ENCODE peak calls at places on chromosomes 16 and 17, in ten cellular contexts. One of them, this sample, is unnamed.

GRCh38 chr17:45320931-45321461 is 4.2 kb upstream of the MAP3K14 start:
- DNase-seq in activated CD4-positive, alpha-beta T cell treated with anti-CD3 and anti-CD28 coated beads, Interleukin-2, amount 50 U/mL, for 4 hours: no peak
- DNase-seq in stimulated activated CD4-positive, alpha-beta T cell treated with anti-CD3 and anti-CD28 coated beads, Interleukin-15, amount 100 ng/mL, for 24 hours: no peak
- DNase-seq in Peyer's patch: no peak
- DNase-seq in T-helper 1 cell: peak
- DNase-seq in Right ventricle myocardium inferior: no peak
- DNase-seq in stimulated activated naive CD4-positive, alpha-beta T cell: no peak
- DNase-seq in CD8-positive, alpha-beta T cell: no peak
- DNase-seq in dorsolateral prefrontal cortex: no peak
- DNase-seq in CD4-positive, alpha-beta T cell: no peak
- DNase-seq in this sample: no peak

GRCh38 chr17:66301864-66302741 is at the start of gene PRKCA:
- DNase-seq in activated CD4-positive, alpha-beta T cell treated with anti-CD3 and anti-CD28 coated beads, Interleukin-2, amount 50 U/mL, for 4 hours: peak
- DNase-seq in stimulated activated CD4-positive, alpha-beta T cell treated with anti-CD3 and anti-CD28 coated beads, Interleukin-15, amount 100 ng/mL, for 24 hours: peak
- DNase-seq in Peyer's patch: peak
- DNase-seq in T-helper 1 cell: peak
- DNase-seq in Right ventricle myocardium inferior: peak
- DNase-seq in stimulated activated naive CD4-positive, alpha-beta T cell: peak
- DNase-seq in CD8-positive, alpha-beta T cell: peak
- DNase-seq in dorsolateral prefrontal cortex: peak
- DNase-seq in CD4-positive, alpha-beta T cell: peak
- DNase-seq in this sample: peak

GRCh38 chr17:33012522-33013033 is 20.9 kb downstream of the SPACA3 start:
- DNase-seq in activated CD4-positive, alpha-beta T cell treated with anti-CD3 and anti-CD28 coated beads, Interleukin-2, amount 50 U/mL, for 4 hours: no peak
- DNase-seq in stimulated activated CD4-positive, alpha-beta T cell treated with anti-CD3 and anti-CD28 coated beads, Interleukin-15, amount 100 ng/mL, for 24 hours: no peak
- DNase-seq in Peyer's patch: peak
- DNase-seq in T-helper 1 cell: no peak
- DNase-seq in Right ventricle myocardium inferior: no peak
- DNase-seq in stimulated activated naive CD4-positive, alpha-beta T cell: no peak
- DNase-seq in CD8-positive, alpha-beta T cell: no peak
- DNase-seq in dorsolateral prefrontal cortex: no peak
- DNase-seq in CD4-positive, alpha-beta T cell: no peak
- DNase-seq in this sample: no peak

GRCh38 chr16:85056211-85056748 is 28.7 kb downstream of the KIAA0513 start:
- DNase-seq in activated CD4-positive, alpha-beta T cell treated with anti-CD3 and anti-CD28 coated beads, Interleukin-2, amount 50 U/mL, for 4 hours: no peak
- DNase-seq in stimulated activated CD4-positive, alpha-beta T cell treated with anti-CD3 and anti-CD28 coated beads, Interleukin-15, amount 100 ng/mL, for 24 hours: peak
- DNase-seq in Peyer's patch: peak
- DNase-seq in T-helper 1 cell: no peak
- DNase-seq in Right ventricle myocardium inferior: no peak
- DNase-seq in stimulated activated naive CD4-positive, alpha-beta T cell: no peak
- DNase-seq in CD8-positive, alpha-beta T cell: no peak
- DNase-seq in dorsolateral prefrontal cortex: no peak
- DNase-seq in CD4-positive, alpha-beta T cell: no peak
- DNase-seq in this sample: no peak

GRCh38 chr17:57494446-57494845 is 238.1 kb downstream of the MSI2 start:
- DNase-seq in activated CD4-positive, alpha-beta T cell treated with anti-CD3 and anti-CD28 coated beads, Interleukin-2, amount 50 U/mL, for 4 hours: no peak
- DNase-seq in stimulated activated CD4-positive, alpha-beta T cell treated with anti-CD3 and anti-CD28 coated beads, Interleukin-15, amount 100 ng/mL, for 24 hours: no peak
- DNase-seq in Peyer's patch: no peak
- DNase-seq in T-helper 1 cell: no peak
- DNase-seq in Right ventricle myocardium inferior: no peak
- DNase-seq in stimulated activated naive CD4-positive, alpha-beta T cell: no peak
- DNase-seq in CD8-positive, alpha-beta T cell: no peak
- DNase-seq in dorsolateral prefrontal cortex: no peak
- DNase-seq in CD4-positive, alpha-beta T cell: no peak
- DNase-seq in this sample: no peak

GRCh38 chr16:67013823-67014640 is 14.9 kb upstream of the CBFB start:
- DNase-seq in activated CD4-positive, alpha-beta T cell treated with anti-CD3 and anti-CD28 coated beads, Interleukin-2, amount 50 U/mL, for 4 hours: peak
- DNase-seq in stimulated activated CD4-positive, alpha-beta T cell treated with anti-CD3 and anti-CD28 coated beads, Interleukin-15, amount 100 ng/mL, for 24 hours: peak
- DNase-seq in Peyer's patch: peak
- DNase-seq in T-helper 1 cell: peak
- DNase-seq in Right ventricle myocardium inferior: peak
- DNase-seq in stimulated activated naive CD4-positive, alpha-beta T cell: peak
- DNase-seq in CD8-positive, alpha-beta T cell: peak
- DNase-seq in dorsolateral prefrontal cortex: peak
- DNase-seq in CD4-positive, alpha-beta T cell: peak
- DNase-seq in this sample: peak

GRCh38 chr16:89044394-89045180 is 49.1 kb upstream of the ACSF3 start:
- DNase-seq in activated CD4-positive, alpha-beta T cell treated with anti-CD3 and anti-CD28 coated beads, Interleukin-2, amount 50 U/mL, for 4 hours: no peak
- DNase-seq in stimulated activated CD4-positive, alpha-beta T cell treated with anti-CD3 and anti-CD28 coated beads, Interleukin-15, amount 100 ng/mL, for 24 hours: no peak
- DNase-seq in Peyer's patch: no peak
- DNase-seq in T-helper 1 cell: no peak
- DNase-seq in Right ventricle myocardium inferior: peak
- DNase-seq in stimulated activated naive CD4-positive, alpha-beta T cell: no peak
- DNase-seq in CD8-positive, alpha-beta T cell: no peak
- DNase-seq in dorsolateral prefrontal cortex: no peak
- DNase-seq in CD4-positive, alpha-beta T cell: peak
- DNase-seq in this sample: no peak

GRCh38 chr17:83055911-83056582 is 23.4 kb upstream of the METRNL start:
- DNase-seq in activated CD4-positive, alpha-beta T cell treated with anti-CD3 and anti-CD28 coated beads, Interleukin-2, amount 50 U/mL, for 4 hours: no peak
- DNase-seq in stimulated activated CD4-positive, alpha-beta T cell treated with anti-CD3 and anti-CD28 coated beads, Interleukin-15, amount 100 ng/mL, for 24 hours: no peak
- DNase-seq in Peyer's patch: peak
- DNase-seq in T-helper 1 cell: no peak
- DNase-seq in Right ventricle myocardium inferior: no peak
- DNase-seq in stimulated activated naive CD4-positive, alpha-beta T cell: no peak
- DNase-seq in CD8-positive, alpha-beta T cell: no peak
- DNase-seq in dorsolateral prefrontal cortex: no peak
- DNase-seq in CD4-positive, alpha-beta T cell: no peak
- DNase-seq in this sample: no peak

GRCh38 chr17:72466199-72466598 is 345.4 kb downstream of the SOX9 start:
- DNase-seq in activated CD4-positive, alpha-beta T cell treated with anti-CD3 and anti-CD28 coated beads, Interleukin-2, amount 50 U/mL, for 4 hours: no peak
- DNase-seq in stimulated activated CD4-positive, alpha-beta T cell treated with anti-CD3 and anti-CD28 coated beads, Interleukin-15, amount 100 ng/mL, for 24 hours: no peak
- DNase-seq in Peyer's patch: peak
- DNase-seq in T-helper 1 cell: no peak
- DNase-seq in Right ventricle myocardium inferior: no peak
- DNase-seq in stimulated activated naive CD4-positive, alpha-beta T cell: no peak
- DNase-seq in CD8-positive, alpha-beta T cell: no peak
- DNase-seq in dorsolateral prefrontal cortex: no peak
- DNase-seq in CD4-positive, alpha-beta T cell: no peak
- DNase-seq in this sample: no peak

GRCh38 chr17:2400474-2400866 is 390 bp downstream of the MNT start:
- DNase-seq in activated CD4-positive, alpha-beta T cell treated with anti-CD3 and anti-CD28 coated beads, Interleukin-2, amount 50 U/mL, for 4 hours: peak
- DNase-seq in stimulated activated CD4-positive, alpha-beta T cell treated with anti-CD3 and anti-CD28 coated beads, Interleukin-15, amount 100 ng/mL, for 24 hours: peak
- DNase-seq in Peyer's patch: peak
- DNase-seq in T-helper 1 cell: peak
- DNase-seq in Right ventricle myocardium inferior: no peak
- DNase-seq in stimulated activated naive CD4-positive, alpha-beta T cell: peak
- DNase-seq in CD8-positive, alpha-beta T cell: peak
- DNase-seq in dorsolateral prefrontal cortex: no peak
- DNase-seq in CD4-positive, alpha-beta T cell: peak
- DNase-seq in this sample: peak

GRCh38 chr17:70552230-70552981 is 383.1 kb downstream of the KCNJ2 start:
- DNase-seq in activated CD4-positive, alpha-beta T cell treated with anti-CD3 and anti-CD28 coated beads, Interleukin-2, amount 50 U/mL, for 4 hours: no peak
- DNase-seq in stimulated activated CD4-positive, alpha-beta T cell treated with anti-CD3 and anti-CD28 coated beads, Interleukin-15, amount 100 ng/mL, for 24 hours: no peak
- DNase-seq in Peyer's patch: no peak
- DNase-seq in T-helper 1 cell: peak
- DNase-seq in Right ventricle myocardium inferior: no peak
- DNase-seq in stimulated activated naive CD4-positive, alpha-beta T cell: no peak
- DNase-seq in CD8-positive, alpha-beta T cell: no peak
- DNase-seq in dorsolateral prefrontal cortex: no peak
- DNase-seq in CD4-positive, alpha-beta T cell: no peak
- DNase-seq in this sample: no peak

GRCh38 chr17:81715872-81716673 is 4.0 kb downstream of the SLC25A10 start:
- DNase-seq in activated CD4-positive, alpha-beta T cell treated with anti-CD3 and anti-CD28 coated beads, Interleukin-2, amount 50 U/mL, for 4 hours: no peak
- DNase-seq in stimulated activated CD4-positive, alpha-beta T cell treated with anti-CD3 and anti-CD28 coated beads, Interleukin-15, amount 100 ng/mL, for 24 hours: peak
- DNase-seq in Peyer's patch: no peak
- DNase-seq in T-helper 1 cell: no peak
- DNase-seq in Right ventricle myocardium inferior: no peak
- DNase-seq in stimulated activated naive CD4-positive, alpha-beta T cell: no peak
- DNase-seq in CD8-positive, alpha-beta T cell: no peak
- DNase-seq in dorsolateral prefrontal cortex: no peak
- DNase-seq in CD4-positive, alpha-beta T cell: no peak
- DNase-seq in this sample: no peak

GRCh38 chr17:82668024-82668630 is 19.9 kb upstream of the WDR45B start:
- DNase-seq in activated CD4-positive, alpha-beta T cell treated with anti-CD3 and anti-CD28 coated beads, Interleukin-2, amount 50 U/mL, for 4 hours: no peak
- DNase-seq in stimulated activated CD4-positive, alpha-beta T cell treated with anti-CD3 and anti-CD28 coated beads, Interleukin-15, amount 100 ng/mL, for 24 hours: no peak
- DNase-seq in Peyer's patch: no peak
- DNase-seq in T-helper 1 cell: no peak
- DNase-seq in Right ventricle myocardium inferior: peak
- DNase-seq in stimulated activated naive CD4-positive, alpha-beta T cell: no peak
- DNase-seq in CD8-positive, alpha-beta T cell: no peak
- DNase-seq in dorsolateral prefrontal cortex: no peak
- DNase-seq in CD4-positive, alpha-beta T cell: no peak
- DNase-seq in this sample: no peak

GRCh38 chr16:64882385-64882784 is 239.5 kb downstream of the CDH11 start:
- DNase-seq in activated CD4-positive, alpha-beta T cell treated with anti-CD3 and anti-CD28 coated beads, Interleukin-2, amount 50 U/mL, for 4 hours: no peak
- DNase-seq in stimulated activated CD4-positive, alpha-beta T cell treated with anti-CD3 and anti-CD28 coated beads, Interleukin-15, amount 100 ng/mL, for 24 hours: no peak
- DNase-seq in Peyer's patch: no peak
- DNase-seq in T-helper 1 cell: no peak
- DNase-seq in Right ventricle myocardium inferior: no peak
- DNase-seq in stimulated activated naive CD4-positive, alpha-beta T cell: no peak
- DNase-seq in CD8-positive, alpha-beta T cell: no peak
- DNase-seq in dorsolateral prefrontal cortex: no peak
- DNase-seq in CD4-positive, alpha-beta T cell: no peak
- DNase-seq in this sample: no peak

GRCh38 chr16:84268661-84269060 is 26.0 kb upstream of the WFDC1 start:
- DNase-seq in activated CD4-positive, alpha-beta T cell treated with anti-CD3 and anti-CD28 coated beads, Interleukin-2, amount 50 U/mL, for 4 hours: no peak
- DNase-seq in stimulated activated CD4-positive, alpha-beta T cell treated with anti-CD3 and anti-CD28 coated beads, Interleukin-15, amount 100 ng/mL, for 24 hours: no peak
- DNase-seq in Peyer's patch: no peak
- DNase-seq in T-helper 1 cell: no peak
- DNase-seq in Right ventricle myocardium inferior: no peak
- DNase-seq in stimulated activated naive CD4-positive, alpha-beta T cell: no peak
- DNase-seq in CD8-positive, alpha-beta T cell: no peak
- DNase-seq in dorsolateral prefrontal cortex: no peak
- DNase-seq in CD4-positive, alpha-beta T cell: no peak
- DNase-seq in this sample: no peak

This sample was measured in immature natural killer cell.